ENCODE peak calls at places on chromosome 21, in seven cellular contexts. D is NT2/D1, N is MM.1S, Z is brain microvascular endothelial cell, R is GM06990, H is lower lobe of right lung, P is tibial artery. L is an unnamed sample.

GRCh38 chr21:44449473-44450363 is 5.6 kb upstream of the LRRC3 start:
- DNase-seq in D (no peak), N (no peak), Z (no peak), R (no peak), H (no peak), P (peak; percentile 59), L (peak; percentile 57)

GRCh38 chr21:42636535-42636914 is 16.9 kb upstream of the PDE9A start:
- DNase-seq in D (no peak), N (no peak), Z (peak; percentile 3), R (no peak), H (no peak), P (no peak), L (no peak)

GRCh38 chr21:36450511-36450910 is 29.4 kb downstream of the CLDN14 start:
- DNase-seq in D (no peak), N (no peak), Z (peak; percentile 57), R (no peak), H (no peak), P (no peak), L (no peak)

GRCh38 chr21:27425574-27425973 is 458.7 kb upstream of the ADAMTS5 start:
- DNase-seq in D (no peak), N (no peak), Z (no peak), R (no peak), H (no peak), P (no peak), L (no peak)

GRCh38 chr21:44653123-44653522 is 1.3 kb downstream of the KRTAP12-4 start:
- DNase-seq in D (peak; percentile 5), N (peak; percentile 40), Z (no peak), R (no peak), H (no peak), P (no peak), L (no peak)

GRCh38 chr21:40829308-40829707 is 17.6 kb downstream of the DSCAM start:
- DNase-seq in D (no peak), N (no peak), Z (no peak), R (no peak), H (no peak), P (no peak), L (no peak)

GRCh38 chr21:44734026-44734745 is 22.8 kb upstream of the TSPEAR start:
- DNase-seq in D (no peak), N (no peak), Z (no peak), R (no peak), H (no peak), P (no peak), L (no peak)

GRCh38 chr21:42537106-42537742 is 23.6 kb downstream of the SLC37A1 start:
- DNase-seq in D (no peak), N (peak; percentile 45), Z (no peak), R (no peak), H (no peak), P (no peak), L (no peak)

GRCh38 chr21:36718951-36719501 is 20.1 kb downstream of the SIM2 start:
- DNase-seq in D (no peak), N (no peak), Z (no peak), R (no peak), H (no peak), P (peak; percentile 54), L (peak; percentile 89)

GRCh38 chr21:44533121-44533890 is 6.7 kb downstream of the KRTAP10-1 start:
- DNase-seq in D (no peak), N (no peak), Z (no peak), R (no peak), H (peak; percentile 45), P (peak; percentile 64), L (peak; percentile 56)

GRCh38 chr21:44834231-44834950 is 16.5 kb upstream of the SUMO3 start:
- DNase-seq in D (no peak), N (no peak), Z (no peak), R (no peak), H (no peak), P (peak; percentile 51), L (no peak)

GRCh38 chr21:40793057-40793456 is 53.9 kb downstream of the DSCAM start:
- DNase-seq in D (no peak), N (no peak), Z (no peak), R (no peak), H (no peak), P (no peak), L (no peak)

GRCh38 chr21:22743085-22743484 is 1744.9 kb downstream of the NCAM2 start:
- DNase-seq in D (no peak), N (no peak), Z (no peak), R (no peak), H (no peak), P (no peak), L (no peak)

GRCh38 chr21:30479259-30479658 is 908 bp downstream of the KRTAP19-1 start:
- DNase-seq in D (no peak), N (no peak), Z (no peak), R (no peak), H (no peak), P (no peak), L (no peak)

GRCh38 chr21:44846485-44847260 is 26.8 kb downstream of the PTTG1IP start:
- DNase-seq in D (no peak), N (no peak), Z (peak; percentile 9), R (no peak), H (peak; percentile 79), P (peak; percentile 85), L (peak; percentile 63)

GRCh38 chr21:41931041-41931451 is 22.8 kb downstream of the C2CD2 start:
- DNase-seq in D (no peak), N (no peak), Z (no peak), R (no peak), H (no peak), P (no peak), L (no peak)

GRCh38 chr21:27532081-27532480 is 565.2 kb upstream of the ADAMTS5 start:
- DNase-seq in D (no peak), N (no peak), Z (peak; percentile 63), R (no peak), H (no peak), P (no peak), L (no peak)

DNA sequence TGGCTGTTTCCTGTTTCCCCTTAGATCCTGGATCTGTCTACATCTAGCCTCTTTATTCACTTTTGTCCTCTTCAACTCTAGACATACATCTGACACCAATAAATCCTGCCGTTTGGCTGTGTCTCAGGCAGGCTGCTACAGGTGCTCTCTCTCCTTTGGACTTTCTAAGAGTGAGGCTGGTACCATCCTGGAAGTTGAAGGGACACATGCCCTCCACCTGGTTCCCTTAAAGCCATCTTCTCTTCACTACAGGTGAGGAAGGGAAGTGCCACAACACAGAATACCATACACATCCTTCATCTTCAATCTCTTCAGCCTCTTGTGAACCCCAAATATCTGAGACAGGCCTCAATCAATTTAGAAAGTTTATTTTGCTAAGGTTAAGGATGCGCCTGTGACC is 137.9 kb downstream of the BACH1 start:
- DNase-seq in D (no peak), N (no peak), Z (no peak), R (no peak), H (no peak), P (no peak), L (no peak)
- H3K4me3 ChIP-seq in D (no peak overlapping the region), N (no peak overlapping the region), Z (no peak overlapping the region), R (no peak overlapping the region), H (no peak overlapping the region), P (no peak overlapping the region), L (no peak overlapping the region)

GRCh38 chr21:34883501-34884271 is 165.4 kb downstream of the RUNX1 start:
- DNase-seq in D (no peak), N (no peak), Z (no peak), R (no peak), H (no peak), P (no peak), L (no peak)

GRCh38 chr21:34880401-34880800 is 168.7 kb downstream of the RUNX1 start:
- DNase-seq in D (no peak), N (no peak), Z (no peak), R (no peak), H (no peak), P (no peak), L (no peak)

GRCh38 chr21:34882719-34883131 is 166.4 kb downstream of the RUNX1 start:
- DNase-seq in D (no peak), N (no peak), Z (no peak), R (no peak), H (no peak), P (no peak), L (no peak)

GRCh38 chr21:34881894-34882371 is 167.2 kb downstream of the RUNX1 start:
- DNase-seq in D (no peak), N (no peak), Z (no peak), R (no peak), H (no peak), P (no peak), L (no peak)

GRCh38 chr21:34881421-34881820 is 167.7 kb downstream of the RUNX1 start:
- DNase-seq in D (no peak), N (no peak), Z (peak; percentile 77), R (no peak), H (no peak), P (no peak), L (no peak)
- H3K4me3 ChIP-seq in D (no peak overlapping the region), N (no peak overlapping the region), Z (peak overlapping the region; percentile 31), R (no peak overlapping the region), H (peak overlapping the region; percentile 70), P (no peak overlapping the region), L (peak overlapping the region; percentile 10)

DNA sequence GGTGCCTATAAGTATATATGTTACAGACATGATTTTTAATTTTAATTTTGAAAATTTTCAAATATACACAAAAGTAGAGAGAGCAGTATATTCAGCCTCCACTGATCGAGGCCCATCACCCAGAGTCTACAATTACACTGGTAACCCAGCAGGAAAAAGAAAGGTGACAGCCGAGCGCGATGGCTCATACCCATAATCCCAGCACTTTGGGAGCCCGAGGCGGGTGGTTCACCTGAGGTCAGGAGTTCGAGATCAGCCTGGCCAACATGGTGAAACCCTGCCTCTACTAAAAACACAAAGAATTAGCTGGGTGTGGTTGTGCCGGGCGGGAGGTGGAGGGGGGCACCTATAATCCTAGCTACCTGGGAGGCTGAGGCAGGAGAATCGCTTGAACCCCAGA is 1.4 kb downstream of the YBEY start:
- DNase-seq in D (no peak), N (no peak), Z (no peak), R (no peak), H (no peak), P (no peak), L (no peak)
- H3K4me3 ChIP-seq in D (peak overlapping the region; percentile 95), N (no peak overlapping the region), Z (no peak overlapping the region), R (peak overlapping the region; percentile 87), H (peak overlapping the region; percentile 96), P (no peak overlapping the region), L (peak overlapping the region; percentile 92)

GRCh38 chr21:33237446-33237845 is 7.7 kb downstream of the IFNAR2 start:
- DNase-seq in D (no peak), N (peak; percentile 26), Z (no peak), R (no peak), H (no peak), P (no peak), L (no peak)

GRCh38 chr21:33236799-33237198 is 7.1 kb downstream of the IFNAR2 start:
- DNase-seq in D (no peak), N (no peak), Z (no peak), R (no peak), H (no peak), P (no peak), L (no peak)

GRCh38 chr21:33238565-33239255 is 9.0 kb downstream of the IFNAR2 start:
- DNase-seq in D (no peak), N (peak; percentile 85), Z (no peak), R (peak; percentile 72), H (no peak), P (no peak), L (no peak)

GRCh38 chr21:33236013-33236686 is 6.4 kb downstream of the IFNAR2 start:
- DNase-seq in D (no peak), N (no peak), Z (no peak), R (no peak), H (no peak), P (no peak), L (no peak)

DNA sequence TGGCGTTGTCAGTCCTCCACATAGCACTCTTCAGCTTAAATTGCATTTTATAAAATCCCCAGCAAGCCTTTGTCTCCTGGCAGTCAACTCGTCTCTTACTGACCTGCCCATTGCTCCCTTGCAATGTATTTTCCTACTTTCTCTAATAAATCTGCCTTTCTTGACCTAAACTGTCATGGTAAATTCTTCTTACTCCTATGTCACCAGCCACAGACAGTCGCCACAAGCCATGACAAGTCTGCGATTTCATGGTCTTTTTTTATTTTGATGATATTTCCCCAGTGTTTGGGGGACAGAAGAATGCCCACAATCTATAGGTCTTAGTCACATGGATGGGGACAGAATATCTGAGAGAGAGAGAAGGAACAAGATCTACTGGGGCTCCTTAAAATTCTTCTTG is 8.4 kb downstream of the IFNAR2 start:
- DNase-seq in D (no peak), N (peak; percentile 60), Z (no peak), R (no peak), H (no peak), P (no peak), L (no peak)
- H3K4me3 ChIP-seq in D (no peak overlapping the region), N (peak overlapping the region; percentile 41), Z (no peak overlapping the region), R (peak overlapping the region; percentile 4), H (no peak overlapping the region), P (no peak overlapping the region), L (no peak overlapping the region)

L was measured in RWPE2.